ENCODE peak calls at places on chromosomes 12 and 14, in nine cellular contexts. Z is right lobe of liver, A is neural progenitor cell, T is Caco-2, K is GM23248, Y is sigmoid colon, W is DND-41, V is tibial nerve, U is thyroid gland. H is an unnamed sample.

GRCh38 chr12:130479401-130480125 is 141.9 kb downstream of the PIWIL1 start:
- DNase-seq in Z (peak; percentile 37), A (no peak), T (no peak), K (no peak), Y (no peak), W (no peak), V (no peak), U (no peak), H (no peak)

GRCh38 chr14:63867926-63868921 is 15.4 kb downstream of the SYNE2 start:
- DNase-seq in Z (no peak), A (no peak), T (no peak), K (no peak), Y (no peak), W (peak; percentile 44), V (no peak), U (no peak), H (no peak)

GRCh38 chr12:50637870-50638481 is 125.9 kb upstream of the ATF1 start:
- DNase-seq in Z (no peak), A (peak; percentile 66), T (no peak), K (peak; percentile 77), Y (no peak), W (no peak), V (no peak), U (no peak), H (no peak)

GRCh38 chr14:88142990-88143389 is 138.1 kb downstream of the GPR65 start:
- DNase-seq in Z (no peak), A (no peak), T (no peak), K (no peak), Y (no peak), W (no peak), V (no peak), U (no peak), H (no peak)

GRCh38 chr14:58711382-58711781 is 73.6 kb downstream of the DACT1 start:
- DNase-seq in Z (no peak), A (no peak), T (no peak), K (no peak), Y (no peak), W (no peak), V (no peak), U (no peak), H (no peak)

GRCh38 chr14:55707365-55707804 is 127.4 kb downstream of the KTN1 start:
- DNase-seq in Z (no peak), A (peak; percentile 46), T (no peak), K (peak; percentile 78), Y (no peak), W (no peak), V (peak; percentile 17), U (no peak), H (no peak)

GRCh38 chr12:71710276-71711125 is 24.6 kb downstream of the TMEM19 start:
- DNase-seq in Z (no peak), A (no peak), T (peak; percentile 53), K (peak; percentile 92), Y (no peak), W (no peak), V (no peak), U (no peak), H (no peak)

GRCh38 chr14:77599894-77600293 is 16.5 kb downstream of the SPTLC2 start:
- DNase-seq in Z (no peak), A (no peak), T (no peak), K (no peak), Y (no peak), W (no peak), V (no peak), U (no peak), H (no peak)

GRCh38 chr12:107267604-107268003 is 174.3 kb upstream of the CRY1 start:
- DNase-seq in Z (no peak), A (no peak), T (no peak), K (no peak), Y (no peak), W (no peak), V (no peak), U (no peak), H (no peak)

GRCh38 chr12:56160160-56160763 is 2.1 kb downstream of the MYL6 start:
- DNase-seq in Z (no peak), A (no peak), T (no peak), K (peak; percentile 71), Y (no peak), W (peak; percentile 49), V (no peak), U (no peak), H (no peak)

GRCh38 chr12:59459966-59460365 is 135.9 kb upstream of the SLC16A7 start:
- DNase-seq in Z (no peak), A (no peak), T (no peak), K (peak; percentile 47), Y (no peak), W (no peak), V (no peak), U (no peak), H (no peak)

GRCh38 chr14:24171422-24172260 is at the start of gene REC8:
- DNase-seq in Z (peak; percentile 70), A (peak; percentile 99), T (no peak), K (no peak), Y (peak; percentile 95), W (no peak), V (peak; percentile 61), U (peak; percentile 88), H (peak; percentile 92)

GRCh38 chr14:54797986-54798385 is 104.6 kb downstream of the GCH1 start:
- DNase-seq in Z (no peak), A (no peak), T (no peak), K (no peak), Y (no peak), W (no peak), V (no peak), U (no peak), H (no peak)

GRCh38 chr12:102423447-102423846 is 56.9 kb downstream of the IGF1 start:
- DNase-seq in Z (no peak), A (no peak), T (no peak), K (peak; percentile 41), Y (no peak), W (no peak), V (no peak), U (no peak), H (no peak)

GRCh38 chr12:112506513-112507166 is 87.9 kb downstream of the PTPN11 start:
- DNase-seq in Z (no peak), A (no peak), T (no peak), K (no peak), Y (no peak), W (no peak), V (no peak), U (no peak), H (no peak)

GRCh38 chr12:45051490-45052105 is 699 bp upstream of the DBX2 start:
- DNase-seq in Z (no peak), A (peak; percentile 9), T (no peak), K (peak; percentile 35), Y (no peak), W (no peak), V (no peak), U (no peak), H (no peak)
- H3K27me3 ChIP-seq in Z (peaks cover 15% of the 10 kb centered on the region), A (peaks cover 80% of the 10 kb centered on the region), T (no peaks in the 10 kb centered on the region), K (peaks cover 52% of the 10 kb centered on the region), Y (peaks cover 20% of the 10 kb centered on the region), W (no peaks in the 10 kb centered on the region), V (peaks cover 21% of the 10 kb centered on the region), U (peaks cover 4% of the 10 kb centered on the region), H (peaks cover 3% of the 10 kb centered on the region)

DNA sequence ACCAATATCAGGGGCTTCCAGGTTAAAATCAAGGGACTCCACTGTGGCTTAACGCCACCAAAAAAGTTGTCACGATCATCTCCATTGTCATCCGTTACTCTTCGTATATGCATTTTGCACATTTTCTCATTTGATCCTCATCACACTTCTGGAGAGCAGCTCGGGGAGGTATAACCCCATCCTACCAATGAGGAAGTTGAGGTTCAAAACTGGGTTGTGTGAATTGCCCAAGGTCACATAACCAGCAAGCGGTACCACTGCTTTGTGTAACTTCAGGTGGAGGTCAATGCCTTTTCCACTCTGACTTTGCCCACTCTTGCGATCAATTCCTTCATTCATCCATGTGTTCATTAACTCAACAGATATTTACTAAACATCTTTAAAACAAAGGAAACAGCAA is 71.1 kb upstream of the CCND2 start:
- DNase-seq in Z (no peak), A (no peak), T (no peak), K (no peak), Y (no peak), W (no peak), V (no peak), U (no peak), H (no peak)
- H3K4me3 ChIP-seq in Z (no peak overlapping the region), A (no peak overlapping the region), T (no peak overlapping the region), K (no peak overlapping the region), Y (no peak overlapping the region), W (no peak overlapping the region), V (no peak overlapping the region), U (no peak overlapping the region), H (no peak overlapping the region)

DNA sequence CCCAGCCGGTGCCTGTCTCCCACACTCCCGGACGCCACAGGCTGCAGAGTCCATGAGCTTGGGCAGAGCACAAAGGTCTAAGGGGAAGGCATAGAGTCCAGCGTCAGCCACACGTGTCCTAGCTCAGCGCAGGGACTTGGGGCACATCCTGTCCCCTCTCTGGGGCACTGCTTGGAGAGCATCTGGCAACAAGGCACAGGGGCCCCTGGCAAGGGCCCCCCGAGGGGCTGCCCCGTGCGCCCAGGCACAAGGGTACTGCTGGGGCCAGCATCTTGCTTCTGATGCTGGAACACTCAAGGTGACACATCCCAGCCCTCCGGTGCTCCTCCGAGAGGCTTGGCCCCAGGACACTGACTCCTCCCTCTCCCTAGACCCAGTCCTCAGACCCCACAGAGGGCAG is 58.4 kb downstream of the BCL11B start:
- DNase-seq in Z (no peak), A (no peak), T (no peak), K (no peak), Y (no peak), W (no peak), V (no peak), U (no peak), H (no peak)
- H3K27me3 ChIP-seq in Z (no peaks in the 10 kb centered on the region), A (no peaks in the 10 kb centered on the region), T (no peaks in the 10 kb centered on the region), K (peaks cover 7% of the 10 kb centered on the region), Y (no peaks in the 10 kb centered on the region), W (no peaks in the 10 kb centered on the region), V (no peaks in the 10 kb centered on the region), U (no peaks in the 10 kb centered on the region), H (no peaks in the 10 kb centered on the region)

GRCh38 chr12:2035421-2036080 is 17.2 kb upstream of the CACNA1C start:
- DNase-seq in Z (no peak), A (no peak), T (no peak), K (no peak), Y (no peak), W (no peak), V (no peak), U (no peak), H (no peak)

GRCh38 chr12:2039034-2039433 is 13.8 kb upstream of the CACNA1C start:
- DNase-seq in Z (no peak), A (no peak), T (no peak), K (no peak), Y (no peak), W (no peak), V (no peak), U (no peak), H (no peak)

DNA sequence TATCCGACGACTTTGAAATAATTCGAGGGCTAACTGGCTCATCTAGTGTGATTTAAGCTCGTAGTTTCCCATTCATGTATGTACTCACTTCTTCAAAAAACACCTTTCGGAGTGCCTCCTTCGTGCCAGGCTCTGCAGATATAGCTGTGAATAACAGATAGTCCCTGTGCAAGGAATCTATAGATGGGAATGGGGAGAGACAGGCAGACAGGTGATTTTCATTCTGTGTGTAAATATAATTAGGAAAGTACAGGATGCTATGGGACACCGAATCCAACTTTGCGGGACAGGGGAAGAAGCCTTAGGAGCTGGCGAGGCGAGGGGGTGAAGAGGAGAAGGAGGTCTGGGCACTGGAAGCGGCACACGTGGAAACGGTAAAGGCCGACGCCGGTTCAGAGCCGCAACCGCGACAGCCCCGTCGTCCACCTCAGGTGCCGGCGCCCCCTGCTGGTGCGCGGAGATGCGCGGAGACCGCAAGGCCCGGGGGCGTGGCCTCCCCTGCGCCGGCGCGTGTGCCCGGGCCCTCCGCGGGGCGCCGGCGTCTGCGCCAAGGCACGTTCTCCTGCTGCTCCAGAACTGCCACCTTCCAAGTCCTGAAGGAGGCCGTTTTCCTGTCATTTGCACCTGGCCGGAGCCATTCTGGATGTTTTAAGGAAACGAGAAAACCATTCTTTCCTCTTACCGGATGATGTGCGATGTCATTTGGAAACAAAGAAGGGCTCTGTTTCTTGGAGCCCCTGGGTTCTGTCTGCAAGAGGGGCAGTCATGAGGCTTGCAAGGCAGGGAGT is 18.0 kb upstream of the CACNA1C start:
- DNase-seq in Z (peak; percentile 90), A (peak; percentile 96), T (peak; percentile 80), K (peak; percentile 94), Y (peak; percentile 94), W (peak; percentile 84), V (peak; percentile 81), U (peak; percentile 84), H (peak; percentile 97)
- H3K4me3 ChIP-seq in Z (peak overlapping the region; percentile 31), A (peak overlapping the region; percentile 39), T (peak overlapping the region; percentile 27), K (peak overlapping the region; percentile 75), Y (peak overlapping the region; percentile 41), W (peak overlapping the region; percentile 10), V (peak overlapping the region; percentile 47), U (no peak overlapping the region), H (peak overlapping the region; percentile 34)

H was measured in right cardiac atrium.